ENCODE peak calls at places on chromosomes 11 and 22, in five cellular contexts. Z, O, R, A and P are unnamed samples.

GRCh38 chr11:72085836-72086475 is 5.3 kb downstream of the LRRC51 start:
- DNase-seq in Z (no peak), A (peak; percentile 80), R (no peak), O (no peak), P (peak; percentile 91)

GRCh38 chr11:108549319-108549885 is 44.2 kb downstream of the EXPH5 start:
- DNase-seq in O (no peak), A (no peak), Z (no peak), R (no peak), P (no peak)

GRCh38 chr22:45230026-45230845 is 10.5 kb downstream of the KIAA0930 start:
- DNase-seq in R (no peak), Z (no peak), A (no peak), O (no peak), P (no peak)

GRCh38 chr11:11010624-11011127 is 152.8 kb upstream of the ZBED5 start:
- DNase-seq in A (no peak), O (no peak), R (no peak), Z (peak; percentile 28), P (peak; percentile 34)

GRCh38 chr11:4093519-4094347 is 866 bp upstream of the RRM1 start:
- DNase-seq in R (no peak), Z (no peak), O (no peak), A (no peak), P (no peak)

GRCh38 chr11:87840786-87841185 is 334.5 kb downstream of the RAB38 start:
- DNase-seq in A (no peak), R (no peak), O (no peak), Z (no peak), P (no peak)

GRCh38 chr11:123180574-123180973 is 14.5 kb downstream of the CLMP start:
- DNase-seq in Z (no peak), A (no peak), O (no peak), R (no peak), P (no peak)

GRCh38 chr11:62081378-62082291 is 42.2 kb upstream of the INCENP start:
- DNase-seq in O (peak; percentile 86), A (peak; percentile 89), R (peak; percentile 64), Z (peak; percentile 86), P (peak; percentile 85)

GRCh38 chr22:31036671-31037550 is 44.2 kb upstream of the SMTN start:
- DNase-seq in O (no peak), R (no peak), Z (no peak), A (no peak), P (no peak)

GRCh38 chr11:122779047-122779629 is 59.2 kb upstream of the CRTAM start:
- DNase-seq in A (no peak), O (no peak), R (no peak), Z (no peak), P (no peak)

GRCh38 chr11:101138245-101138930 is 8.8 kb upstream of the PGR start:
- DNase-seq in A (no peak), Z (no peak), O (no peak), R (no peak), P (no peak)

GRCh38 chr11:76744186-76745058 is 38.7 kb upstream of the TSKU start:
- DNase-seq in R (no peak), Z (peak; percentile 63), O (no peak), A (no peak), P (peak; percentile 16)

GRCh38 chr11:126333142-126333541 is 22.3 kb upstream of the ST3GAL4 start:
- DNase-seq in Z (no peak), A (no peak), R (no peak), O (no peak), P (no peak)

GRCh38 chr11:120520091-120520822 is 8.7 kb downstream of the GRIK4 start:
- DNase-seq in R (no peak), Z (no peak), O (no peak), A (no peak), P (no peak)

GRCh38 chr11:87917111-87917510 is 258.1 kb downstream of the RAB38 start:
- DNase-seq in Z (no peak), A (no peak), O (no peak), R (no peak), P (no peak)

GRCh38 chr11:113385749-113386148 is 1.8 kb upstream of the ANKK1 start:
- DNase-seq in Z (no peak), O (no peak), A (no peak), R (no peak), P (no peak)

GRCh38 chr11:71153005-71153395 is 99.4 kb downstream of the SHANK2 start:
- DNase-seq in Z (no peak), O (no peak), A (no peak), R (no peak), P (no peak)

GRCh38 chr22:20111689-20112622 is 3.9 kb upstream of the RANBP1 start:
- DNase-seq in Z (no peak), A (peak; percentile 39), R (no peak), O (no peak), P (no peak)

GRCh38 chr22:37427128-37427710 is at the start of gene ELFN2:
- DNase-seq in O (no peak), A (no peak), Z (no peak), R (no peak), P (no peak)

GRCh38 chr22:43972931-43973330 is 17.7 kb downstream of the SAMM50 start:
- DNase-seq in R (no peak), Z (no peak), O (no peak), A (no peak), P (no peak)

GRCh38 chr11:10492084-10492483 is 37.0 kb downstream of the AMPD3 start:
- DNase-seq in Z (no peak), O (no peak), R (no peak), A (no peak), P (no peak)

GRCh38 chr22:31125521-31126117 is 2.9 kb downstream of the INPP5J start:
- DNase-seq in Z (no peak), A (no peak), R (no peak), O (no peak), P (no peak)

GRCh38 chr22:44369241-44369652 is 56.5 kb upstream of the SHISAL1 start:
- DNase-seq in R (no peak), A (no peak), Z (no peak), O (no peak), P (no peak)

GRCh38 chr22:31040542-31041398 is 40.3 kb upstream of the SMTN start:
- DNase-seq in Z (no peak), A (no peak), R (no peak), O (no peak), P (no peak)